ENCODE peak calls at places on chromosomes 2 and 18, in seven cellular contexts. F is spleen, G is RCC 7860, O is HFFc6, E is putamen, R is hypothalamus, N is osteocyte. X is an unnamed sample.

GRCh38 chr18:3051718-3052410 is 38.9 kb upstream of the LPIN2 start:
- DNase-seq in O (no peak), G (no peak), F (no peak), E (no peak), R (no peak), N (no peak), X (no peak)

GRCh38 chr2:9771481-9772017 is 71.7 kb upstream of the TAF1B start:
- DNase-seq in R (peak), F (no peak), E (no peak), O (peak), G (peak), N (no peak), X (no peak)

GRCh38 chr2:229601936-229602335 is 112.4 kb downstream of the DNER start:
- DNase-seq in G (no peak), F (no peak), O (no peak), N (no peak), E (no peak), R (no peak), X (no peak)

GRCh38 chr18:23369231-23369630 is 83.9 kb upstream of the RIOK3 start:
- DNase-seq in F (no peak), E (no peak), N (no peak), R (peak), G (no peak), O (no peak), X (no peak)

GRCh38 chr18:29501952-29502351 is 1325.0 kb upstream of the CDH2 start:
- DNase-seq in N (no peak), G (peak), F (no peak), E (no peak), R (no peak), O (peak), X (no peak)

GRCh38 chr2:201992960-201993359 is 40.7 kb upstream of the FZD7 start:
- DNase-seq in G (no peak), N (no peak), R (no peak), F (no peak), O (no peak), E (no peak), X (no peak)

GRCh38 chr2:126979039-126979438 is 80.3 kb downstream of the TEX51 start:
- DNase-seq in G (no peak), R (no peak), N (no peak), O (no peak), F (no peak), E (no peak), X (no peak)

GRCh38 chr2:88038263-88039105 is 17.1 kb downstream of the KRCC1 start:
- DNase-seq in G (peak), E (no peak), F (no peak), R (no peak), N (no peak), O (peak), X (no peak)

GRCh38 chr2:234949762-234950434 is 1.9 kb upstream of the SH3BP4 start:
- DNase-seq in N (no peak), F (no peak), R (no peak), O (peak), G (peak), E (no peak), X (no peak)

GRCh38 chr2:197201874-197202273 is 108.7 kb downstream of the ANKRD44 start:
- DNase-seq in R (no peak), O (no peak), E (no peak), N (no peak), F (no peak), G (no peak), X (no peak)

GRCh38 chr18:51753365-51754057 is 556.0 kb upstream of the MEX3C start:
- DNase-seq in O (no peak), E (no peak), N (no peak), R (no peak), F (no peak), G (no peak), X (no peak)

GRCh38 chr2:177712462-177712861 is 319.9 kb downstream of the AGPS start:
- DNase-seq in R (no peak), G (no peak), E (no peak), F (no peak), O (no peak), N (no peak), X (no peak)